ENCODE peak calls at places on chromosome 9, in six cellular contexts. J is dorsolateral prefrontal cortex, G is testis, V is endothelial cell of umbilical vein, B is HFFc6, W is osteocyte. H is an unnamed sample.

GRCh38 chr9:129482521-129483466 is 138.1 kb downstream of the C9orf50 start:
- DNase-seq in B (peak), J (peak), G (peak), V (peak), W (peak), H (peak)

GRCh38 chr9:82532504-82532903 is 530.4 kb downstream of the RASEF start:
- DNase-seq in B (no peak), V (no peak), G (no peak), J (no peak), W (no peak), H (no peak)

GRCh38 chr9:36337865-36338264 is 62.2 kb downstream of the RNF38 start:
- DNase-seq in G (no peak), B (no peak), J (no peak), V (peak), W (no peak), H (no peak)

GRCh38 chr9:107648153-107648716 is 158.7 kb upstream of the KLF4 start:
- DNase-seq in B (no peak), G (no peak), J (no peak), W (no peak), V (no peak), H (no peak)

GRCh38 chr9:126151031-126151670 is 175.5 kb upstream of the MVB12B start:
- DNase-seq in G (peak), W (peak), V (no peak), J (no peak), B (no peak), H (peak)

GRCh38 chr9:82035332-82035731 is 46.8 kb downstream of the SPATA31D1 start:
- DNase-seq in B (no peak), W (no peak), V (no peak), J (no peak), G (no peak), H (no peak)

GRCh38 chr9:121945849-121946248 is 147.3 kb downstream of the TTLL11 start:
- DNase-seq in G (no peak), J (no peak), B (peak), V (no peak), W (no peak), H (no peak)

GRCh38 chr9:89278997-89279739 is 31.8 kb upstream of the CKS2 start:
- DNase-seq in W (no peak), J (no peak), V (peak), B (peak), G (no peak), H (no peak)

GRCh38 chr9:23587903-23588302 is 238.1 kb downstream of the ELAVL2 start:
- DNase-seq in W (no peak), G (no peak), J (no peak), V (no peak), B (no peak), H (no peak)
- TF ChIP-seq CTCF in W (no peak), G (no peak), J (no peak), V (no peak), B (no peak), H (no peak)

DNA sequence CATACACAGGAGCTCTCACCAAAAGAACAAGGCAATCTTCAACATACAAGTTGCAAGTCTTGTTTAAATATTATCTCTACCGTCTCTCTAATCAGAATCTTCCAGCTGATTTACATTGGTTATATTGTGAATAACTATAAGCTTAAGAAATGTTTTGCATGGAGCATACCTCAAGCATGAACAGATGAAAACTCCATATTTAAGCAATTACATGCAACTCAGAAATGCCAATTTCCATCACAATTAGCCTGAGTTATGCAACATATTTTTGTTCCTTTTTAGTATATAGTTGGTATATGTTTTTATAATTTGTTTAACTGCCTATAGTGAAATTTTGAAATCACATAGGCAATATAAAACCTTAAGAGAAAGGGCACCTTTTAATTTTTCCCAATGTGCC is 142.5 kb downstream of the DENND1A start:
- DNase-seq in G (no peak), B (no peak), W (no peak), V (no peak), J (no peak), H (no peak)
- TF ChIP-seq CTCF in G (no peak), B (no peak), W (no peak), V (no peak), J (no peak), H (no peak)

GRCh38 chr9:32698706-32699277 is 63.3 kb upstream of the TAF1L start:
- DNase-seq in J (no peak), W (no peak), G (no peak), B (no peak), V (no peak), H (peak)
- TF ChIP-seq CTCF in J (no peak), W (no peak), G (no peak), B (no peak), V (no peak), H (no peak)

DNA sequence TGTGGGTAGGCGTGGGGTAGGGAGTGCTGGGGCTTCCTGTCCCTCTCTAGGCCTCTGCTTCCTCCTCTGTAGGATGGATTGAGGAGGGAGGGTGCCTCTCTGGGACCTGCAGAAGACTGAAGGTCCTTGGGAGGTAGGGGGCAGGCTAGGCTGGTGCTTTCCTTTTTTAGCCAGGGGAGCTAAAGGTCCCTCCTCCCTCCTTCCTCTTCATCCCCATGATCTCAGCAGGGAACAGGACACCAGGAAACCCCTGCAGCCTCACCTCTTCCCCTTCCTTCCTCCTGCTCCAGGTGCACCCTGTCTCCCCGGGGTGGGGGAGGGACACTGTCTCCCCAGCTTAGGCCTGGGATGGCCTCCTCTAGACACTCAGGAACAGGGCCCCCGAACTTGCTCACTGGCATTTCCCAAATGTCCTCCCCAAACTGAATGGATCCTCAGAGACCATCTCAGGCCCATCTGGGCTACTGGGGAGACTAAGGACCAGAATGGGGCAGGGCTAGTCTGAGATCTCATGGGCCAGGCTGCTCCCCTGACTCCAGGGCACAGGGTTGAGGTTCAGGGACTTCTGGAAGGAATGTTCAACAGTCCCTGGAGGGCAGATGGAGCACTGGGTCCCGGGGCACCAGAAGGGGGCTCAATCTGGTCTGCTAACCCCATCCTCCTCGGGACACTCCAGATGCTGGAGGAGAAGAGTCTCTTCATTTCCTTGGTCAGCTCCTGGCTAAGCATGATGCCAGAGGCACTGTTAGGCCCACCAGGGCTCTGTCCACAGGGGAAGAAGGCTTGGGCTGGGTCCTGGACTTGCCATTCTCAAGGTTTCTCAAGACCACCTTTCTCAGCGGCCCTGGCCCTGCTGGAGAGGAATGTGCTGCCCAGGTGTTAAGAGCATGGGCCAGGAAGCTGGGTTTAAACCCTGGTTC is 8.2 kb downstream of the SH2D3C start:
- DNase-seq in J (no peak), V (peak), B (no peak), G (no peak), W (no peak), H (no peak)
- TF ChIP-seq CTCF in J (no peak), V (no peak), B (no peak), G (no peak), W (peak), H (no peak)